ENCODE peak calls at places on chromosome 12, in four cellular contexts. One of them, this sample, is unnamed.

GRCh38 chr12:109988903-109989302 is 7.3 kb downstream of the GIT2 start:
- DNase-seq in kidney: no peak
- DNase-seq in CD4-positive, alpha-beta memory T cell: no peak
- DNase-seq in activated T-cell treated with anti-CD3 and anti-CD28 coated beads, Interleukin-2, amount 50 U/mL, for 72 hours: no peak
- DNase-seq in this sample: no peak

GRCh38 chr12:3071107-3071506 is 6.1 kb upstream of the TSPAN9 start:
- DNase-seq in kidney: no peak
- DNase-seq in CD4-positive, alpha-beta memory T cell: no peak
- DNase-seq in activated T-cell treated with anti-CD3 and anti-CD28 coated beads, Interleukin-2, amount 50 U/mL, for 72 hours: no peak
- DNase-seq in this sample: no peak

GRCh38 chr12:64457036-64457435 is 5.1 kb downstream of the TBK1 start:
- DNase-seq in kidney: no peak
- DNase-seq in CD4-positive, alpha-beta memory T cell: peak; percentile 76
- DNase-seq in activated T-cell treated with anti-CD3 and anti-CD28 coated beads, Interleukin-2, amount 50 U/mL, for 72 hours: peak; percentile 53
- DNase-seq in this sample: no peak

GRCh38 chr12:2733493-2734252 is 61.1 kb upstream of the FKBP4 start:
- DNase-seq in kidney: no peak
- DNase-seq in CD4-positive, alpha-beta memory T cell: no peak
- DNase-seq in activated T-cell treated with anti-CD3 and anti-CD28 coated beads, Interleukin-2, amount 50 U/mL, for 72 hours: no peak
- DNase-seq in this sample: no peak

GRCh38 chr12:6715130-6715529 is 8.7 kb upstream of the COPS7A start:
- DNase-seq in kidney: peak; percentile 15
- DNase-seq in CD4-positive, alpha-beta memory T cell: no peak
- DNase-seq in activated T-cell treated with anti-CD3 and anti-CD28 coated beads, Interleukin-2, amount 50 U/mL, for 72 hours: no peak
- DNase-seq in this sample: no peak

GRCh38 chr12:3119745-3120660 is 42.8 kb downstream of the TSPAN9 start:
- DNase-seq in kidney: peak; percentile 91
- DNase-seq in CD4-positive, alpha-beta memory T cell: no peak
- DNase-seq in activated T-cell treated with anti-CD3 and anti-CD28 coated beads, Interleukin-2, amount 50 U/mL, for 72 hours: no peak
- DNase-seq in this sample: no peak

GRCh38 chr12:129762436-129762835 is 141.4 kb downstream of the TMEM132D start:
- DNase-seq in kidney: no peak
- DNase-seq in CD4-positive, alpha-beta memory T cell: no peak
- DNase-seq in activated T-cell treated with anti-CD3 and anti-CD28 coated beads, Interleukin-2, amount 50 U/mL, for 72 hours: no peak
- DNase-seq in this sample: no peak

GRCh38 chr12:98740751-98741150 is 95.7 kb downstream of the APAF1 start:
- DNase-seq in kidney: no peak
- DNase-seq in CD4-positive, alpha-beta memory T cell: no peak
- DNase-seq in activated T-cell treated with anti-CD3 and anti-CD28 coated beads, Interleukin-2, amount 50 U/mL, for 72 hours: no peak
- DNase-seq in this sample: no peak

GRCh38 chr12:88693837-88694445 is 113.7 kb upstream of the KITLG start:
- DNase-seq in kidney: no peak
- DNase-seq in CD4-positive, alpha-beta memory T cell: no peak
- DNase-seq in activated T-cell treated with anti-CD3 and anti-CD28 coated beads, Interleukin-2, amount 50 U/mL, for 72 hours: no peak
- DNase-seq in this sample: no peak

GRCh38 chr12:102753802-102754201 is 163.2 kb downstream of the PAH start:
- DNase-seq in kidney: no peak
- DNase-seq in CD4-positive, alpha-beta memory T cell: no peak
- DNase-seq in activated T-cell treated with anti-CD3 and anti-CD28 coated beads, Interleukin-2, amount 50 U/mL, for 72 hours: no peak
- DNase-seq in this sample: no peak

GRCh38 chr12:58818546-58818945 is 101.8 kb downstream of the LRIG3 start:
- DNase-seq in kidney: no peak
- DNase-seq in CD4-positive, alpha-beta memory T cell: no peak
- DNase-seq in activated T-cell treated with anti-CD3 and anti-CD28 coated beads, Interleukin-2, amount 50 U/mL, for 72 hours: no peak
- DNase-seq in this sample: no peak

GRCh38 chr12:3538691-3539030 is 47.7 kb downstream of the PRMT8 start:
- DNase-seq in kidney: no peak
- DNase-seq in CD4-positive, alpha-beta memory T cell: no peak
- DNase-seq in activated T-cell treated with anti-CD3 and anti-CD28 coated beads, Interleukin-2, amount 50 U/mL, for 72 hours: no peak
- DNase-seq in this sample: no peak

GRCh38 chr12:89417246-89417977 is 65.1 kb upstream of the DUSP6 start:
- DNase-seq in kidney: no peak
- DNase-seq in CD4-positive, alpha-beta memory T cell: no peak
- DNase-seq in activated T-cell treated with anti-CD3 and anti-CD28 coated beads, Interleukin-2, amount 50 U/mL, for 72 hours: no peak
- DNase-seq in this sample: no peak

GRCh38 chr12:129212221-129212630 is 358.9 kb downstream of the GLT1D1 start:
- DNase-seq in kidney: no peak
- DNase-seq in CD4-positive, alpha-beta memory T cell: no peak
- DNase-seq in activated T-cell treated with anti-CD3 and anti-CD28 coated beads, Interleukin-2, amount 50 U/mL, for 72 hours: no peak
- DNase-seq in this sample: no peak

GRCh38 chr12:95789126-95790024 is 1.2 kb downstream of the NTN4 start:
- DNase-seq in kidney: peak; percentile 84
- DNase-seq in CD4-positive, alpha-beta memory T cell: no peak
- DNase-seq in activated T-cell treated with anti-CD3 and anti-CD28 coated beads, Interleukin-2, amount 50 U/mL, for 72 hours: peak; percentile 2
- DNase-seq in this sample: no peak

GRCh38 chr12:46209914-46210834 is 58.7 kb downstream of the SLC38A1 start:
- DNase-seq in kidney: peak; percentile 75
- DNase-seq in CD4-positive, alpha-beta memory T cell: peak; percentile 81
- DNase-seq in activated T-cell treated with anti-CD3 and anti-CD28 coated beads, Interleukin-2, amount 50 U/mL, for 72 hours: peak; percentile 59
- DNase-seq in this sample: no peak

GRCh38 chr12:124174406-124174805 is 120.5 kb upstream of the RFLNA start:
- DNase-seq in kidney: peak; percentile 82
- DNase-seq in CD4-positive, alpha-beta memory T cell: no peak
- DNase-seq in activated T-cell treated with anti-CD3 and anti-CD28 coated beads, Interleukin-2, amount 50 U/mL, for 72 hours: no peak
- DNase-seq in this sample: no peak

GRCh38 chr12:34397591-34398365 is 375.5 kb downstream of the ALG10 start:
- DNase-seq in kidney: peak; percentile 40
- DNase-seq in CD4-positive, alpha-beta memory T cell: no peak
- DNase-seq in activated T-cell treated with anti-CD3 and anti-CD28 coated beads, Interleukin-2, amount 50 U/mL, for 72 hours: no peak
- DNase-seq in this sample: peak; percentile 1

GRCh38 chr12:49261726-49262125 is 3.2 kb upstream of the TUBA1C start:
- DNase-seq in kidney: no peak
- DNase-seq in CD4-positive, alpha-beta memory T cell: no peak
- DNase-seq in activated T-cell treated with anti-CD3 and anti-CD28 coated beads, Interleukin-2, amount 50 U/mL, for 72 hours: no peak
- DNase-seq in this sample: no peak

GRCh38 chr12:28622416-28622815 is 432.2 kb downstream of the CCDC91 start:
- DNase-seq in kidney: no peak
- DNase-seq in CD4-positive, alpha-beta memory T cell: no peak
- DNase-seq in activated T-cell treated with anti-CD3 and anti-CD28 coated beads, Interleukin-2, amount 50 U/mL, for 72 hours: no peak
- DNase-seq in this sample: no peak

GRCh38 chr12:4037747-4038312 is 164.6 kb upstream of the PARP11 start:
- DNase-seq in kidney: no peak
- DNase-seq in CD4-positive, alpha-beta memory T cell: no peak
- DNase-seq in activated T-cell treated with anti-CD3 and anti-CD28 coated beads, Interleukin-2, amount 50 U/mL, for 72 hours: no peak
- DNase-seq in this sample: no peak

GRCh38 chr12:68896881-68897540 is 36.0 kb downstream of the CPM start:
- DNase-seq in kidney: no peak
- DNase-seq in CD4-positive, alpha-beta memory T cell: no peak
- DNase-seq in activated T-cell treated with anti-CD3 and anti-CD28 coated beads, Interleukin-2, amount 50 U/mL, for 72 hours: no peak
- DNase-seq in this sample: no peak

GRCh38 chr12:74066476-74066875 is 471.2 kb upstream of the ATXN7L3B start:
- DNase-seq in kidney: peak; percentile 32
- DNase-seq in CD4-positive, alpha-beta memory T cell: no peak
- DNase-seq in activated T-cell treated with anti-CD3 and anti-CD28 coated beads, Interleukin-2, amount 50 U/mL, for 72 hours: no peak
- DNase-seq in this sample: no peak

GRCh38 chr12:71900091-71900490 is 38.6 kb upstream of the TPH2 start:
- DNase-seq in kidney: no peak
- DNase-seq in CD4-positive, alpha-beta memory T cell: no peak
- DNase-seq in activated T-cell treated with anti-CD3 and anti-CD28 coated beads, Interleukin-2, amount 50 U/mL, for 72 hours: no peak
- DNase-seq in this sample: no peak

GRCh38 chr12:111055181-111055880 is 135.0 kb upstream of the MYL2 start:
- DNase-seq in kidney: peak; percentile 71
- DNase-seq in CD4-positive, alpha-beta memory T cell: no peak
- DNase-seq in activated T-cell treated with anti-CD3 and anti-CD28 coated beads, Interleukin-2, amount 50 U/mL, for 72 hours: no peak
- DNase-seq in this sample: no peak

GRCh38 chr12:100539209-100539608 is 34.3 kb upstream of the GAS2L3 start:
- DNase-seq in kidney: no peak
- DNase-seq in CD4-positive, alpha-beta memory T cell: no peak
- DNase-seq in activated T-cell treated with anti-CD3 and anti-CD28 coated beads, Interleukin-2, amount 50 U/mL, for 72 hours: peak; percentile 4
- DNase-seq in this sample: no peak

GRCh38 chr12:130719263-130719892 is 3.3 kb upstream of the RIMBP2 start:
- DNase-seq in kidney: no peak
- DNase-seq in CD4-positive, alpha-beta memory T cell: no peak
- DNase-seq in activated T-cell treated with anti-CD3 and anti-CD28 coated beads, Interleukin-2, amount 50 U/mL, for 72 hours: no peak
- DNase-seq in this sample: no peak

GRCh38 chr12:106498056-106498455 is 84.7 kb upstream of the RFX4 start:
- DNase-seq in kidney: no peak
- DNase-seq in CD4-positive, alpha-beta memory T cell: no peak
- DNase-seq in activated T-cell treated with anti-CD3 and anti-CD28 coated beads, Interleukin-2, amount 50 U/mL, for 72 hours: no peak
- DNase-seq in this sample: no peak

GRCh38 chr12:82948462-82948861 is 261.8 kb downstream of the TMTC2 start:
- DNase-seq in kidney: no peak
- DNase-seq in CD4-positive, alpha-beta memory T cell: no peak
- DNase-seq in activated T-cell treated with anti-CD3 and anti-CD28 coated beads, Interleukin-2, amount 50 U/mL, for 72 hours: no peak
- DNase-seq in this sample: no peak

GRCh38 chr12:11500222-11500860 is 105.0 kb upstream of the PRB2 start:
- DNase-seq in kidney: peak; percentile 94
- DNase-seq in CD4-positive, alpha-beta memory T cell: peak; percentile 72
- DNase-seq in activated T-cell treated with anti-CD3 and anti-CD28 coated beads, Interleukin-2, amount 50 U/mL, for 72 hours: peak; percentile 86
- DNase-seq in this sample: peak; percentile 51

GRCh38 chr12:46459111-46459510 is 86.5 kb upstream of the SLC38A2 start:
- DNase-seq in kidney: no peak
- DNase-seq in CD4-positive, alpha-beta memory T cell: no peak
- DNase-seq in activated T-cell treated with anti-CD3 and anti-CD28 coated beads, Interleukin-2, amount 50 U/mL, for 72 hours: peak; percentile 51
- DNase-seq in this sample: no peak

This sample was measured in GM13977.